ENCODE peak calls at places on chromosomes 4 and X, in ten cellular contexts. One of them, this sample, is unnamed.

GRCh38 chrX:21926116-21926515 is 14.4 kb upstream of the SMS start:
- DNase-seq in sigmoid colon: no peak
- DNase-seq in progenitor cell of endocrine pancreas: no peak
- DNase-seq in endodermal cell: no peak
- DNase-seq in CD8-positive, alpha-beta T cell: no peak
- DNase-seq in esophagus squamous epithelium: no peak
- DNase-seq in testis: no peak
- DNase-seq in HFF-Myc: no peak
- DNase-seq in astrocyte of the spinal cord: no peak
- DNase-seq in neural progenitor cell: no peak
- DNase-seq in this sample: no peak

GRCh38 chrX:16587776-16588175 is 62.2 kb upstream of the S100G start:
- DNase-seq in astrocyte of the spinal cord: no peak
- DNase-seq in testis: no peak
- DNase-seq in esophagus squamous epithelium: no peak
- DNase-seq in endodermal cell: no peak
- DNase-seq in sigmoid colon: no peak
- DNase-seq in progenitor cell of endocrine pancreas: no peak
- DNase-seq in neural progenitor cell: no peak
- DNase-seq in CD8-positive, alpha-beta T cell: no peak
- DNase-seq in HFF-Myc: no peak
- DNase-seq in this sample: no peak

GRCh38 chr4:74038161-74039064 is at the start of gene CXCL3:
- DNase-seq in testis: peak; percentile 67
- DNase-seq in CD8-positive, alpha-beta T cell: no peak
- DNase-seq in neural progenitor cell: peak; percentile 84
- DNase-seq in endodermal cell: peak; percentile 89
- DNase-seq in progenitor cell of endocrine pancreas: peak; percentile 61
- DNase-seq in sigmoid colon: peak; percentile 79
- DNase-seq in astrocyte of the spinal cord: peak; percentile 73
- DNase-seq in esophagus squamous epithelium: no peak
- DNase-seq in HFF-Myc: no peak
- DNase-seq in this sample: peak; percentile 81

GRCh38 chrX:130144509-130144908 is 21.1 kb downstream of the AIFM1 start:
- DNase-seq in endodermal cell: no peak
- DNase-seq in sigmoid colon: no peak
- DNase-seq in progenitor cell of endocrine pancreas: no peak
- DNase-seq in HFF-Myc: no peak
- DNase-seq in neural progenitor cell: no peak
- DNase-seq in astrocyte of the spinal cord: no peak
- DNase-seq in CD8-positive, alpha-beta T cell: no peak
- DNase-seq in esophagus squamous epithelium: no peak
- DNase-seq in testis: no peak
- DNase-seq in this sample: no peak

GRCh38 chr4:88027611-88028608 is 20.5 kb downstream of the PKD2 start:
- DNase-seq in sigmoid colon: no peak
- DNase-seq in CD8-positive, alpha-beta T cell: no peak
- DNase-seq in HFF-Myc: no peak
- DNase-seq in progenitor cell of endocrine pancreas: no peak
- DNase-seq in astrocyte of the spinal cord: peak; percentile 84
- DNase-seq in testis: no peak
- DNase-seq in neural progenitor cell: no peak
- DNase-seq in esophagus squamous epithelium: no peak
- DNase-seq in endodermal cell: no peak
- DNase-seq in this sample: no peak

GRCh38 chrX:106898462-106898861 is 4.7 kb downstream of the RIPPLY1 start:
- DNase-seq in CD8-positive, alpha-beta T cell: no peak
- DNase-seq in testis: peak; percentile 18
- DNase-seq in esophagus squamous epithelium: no peak
- DNase-seq in neural progenitor cell: peak; percentile 68
- DNase-seq in sigmoid colon: no peak
- DNase-seq in astrocyte of the spinal cord: peak; percentile 58
- DNase-seq in HFF-Myc: peak; percentile 24
- DNase-seq in endodermal cell: no peak
- DNase-seq in progenitor cell of endocrine pancreas: no peak
- DNase-seq in this sample: no peak

GRCh38 chrX:136872091-136872700 is 8.3 kb downstream of the RBMX start:
- DNase-seq in esophagus squamous epithelium: no peak
- DNase-seq in HFF-Myc: no peak
- DNase-seq in sigmoid colon: no peak
- DNase-seq in neural progenitor cell: no peak
- DNase-seq in astrocyte of the spinal cord: no peak
- DNase-seq in progenitor cell of endocrine pancreas: no peak
- DNase-seq in endodermal cell: no peak
- DNase-seq in CD8-positive, alpha-beta T cell: no peak
- DNase-seq in testis: no peak
- DNase-seq in this sample: no peak

GRCh38 chr4:2595436-2595835 is 59.0 kb downstream of the FAM193A start:
- DNase-seq in HFF-Myc: no peak
- DNase-seq in astrocyte of the spinal cord: no peak
- DNase-seq in endodermal cell: no peak
- DNase-seq in sigmoid colon: no peak
- DNase-seq in testis: no peak
- DNase-seq in progenitor cell of endocrine pancreas: no peak
- DNase-seq in esophagus squamous epithelium: no peak
- DNase-seq in CD8-positive, alpha-beta T cell: no peak
- DNase-seq in neural progenitor cell: no peak
- DNase-seq in this sample: no peak

GRCh38 chr4:17335371-17335770 is 176.5 kb downstream of the QDPR start:
- DNase-seq in progenitor cell of endocrine pancreas: no peak
- DNase-seq in endodermal cell: no peak
- DNase-seq in neural progenitor cell: no peak
- DNase-seq in esophagus squamous epithelium: no peak
- DNase-seq in CD8-positive, alpha-beta T cell: no peak
- DNase-seq in astrocyte of the spinal cord: no peak
- DNase-seq in sigmoid colon: no peak
- DNase-seq in testis: no peak
- DNase-seq in HFF-Myc: no peak
- DNase-seq in this sample: no peak

GRCh38 chr4:138697771-138698170 is 317.8 kb upstream of the NOCT start:
- DNase-seq in CD8-positive, alpha-beta T cell: no peak
- DNase-seq in endodermal cell: no peak
- DNase-seq in neural progenitor cell: no peak
- DNase-seq in testis: no peak
- DNase-seq in HFF-Myc: no peak
- DNase-seq in progenitor cell of endocrine pancreas: no peak
- DNase-seq in sigmoid colon: no peak
- DNase-seq in astrocyte of the spinal cord: no peak
- DNase-seq in esophagus squamous epithelium: no peak
- DNase-seq in this sample: no peak

GRCh38 chrX:64894454-64895038 is 81.7 kb downstream of the ZC4H2 start:
- DNase-seq in sigmoid colon: no peak
- DNase-seq in testis: peak; percentile 52
- DNase-seq in endodermal cell: peak; percentile 84
- DNase-seq in esophagus squamous epithelium: no peak
- DNase-seq in astrocyte of the spinal cord: no peak
- DNase-seq in progenitor cell of endocrine pancreas: peak; percentile 14
- DNase-seq in CD8-positive, alpha-beta T cell: no peak
- DNase-seq in HFF-Myc: no peak
- DNase-seq in neural progenitor cell: peak; percentile 69
- DNase-seq in this sample: no peak

GRCh38 chrX:96909291-96909690 is 25.6 kb downstream of the RPA4 start:
- DNase-seq in sigmoid colon: no peak
- DNase-seq in esophagus squamous epithelium: no peak
- DNase-seq in endodermal cell: no peak
- DNase-seq in CD8-positive, alpha-beta T cell: no peak
- DNase-seq in testis: no peak
- DNase-seq in astrocyte of the spinal cord: peak; percentile 51
- DNase-seq in HFF-Myc: no peak
- DNase-seq in neural progenitor cell: no peak
- DNase-seq in progenitor cell of endocrine pancreas: no peak
- DNase-seq in this sample: no peak

GRCh38 chr4:81504685-81505598 is 33.2 kb upstream of the RASGEF1B start:
- DNase-seq in endodermal cell: no peak
- DNase-seq in esophagus squamous epithelium: peak; percentile 23
- DNase-seq in astrocyte of the spinal cord: no peak
- DNase-seq in neural progenitor cell: no peak
- DNase-seq in CD8-positive, alpha-beta T cell: peak; percentile 40
- DNase-seq in testis: peak; percentile 63
- DNase-seq in progenitor cell of endocrine pancreas: no peak
- DNase-seq in HFF-Myc: no peak
- DNase-seq in sigmoid colon: peak; percentile 86
- DNase-seq in this sample: no peak

GRCh38 chr4:182306792-182307507 is 63.7 kb downstream of the TENM3 start:
- DNase-seq in progenitor cell of endocrine pancreas: no peak
- DNase-seq in endodermal cell: no peak
- DNase-seq in testis: no peak
- DNase-seq in CD8-positive, alpha-beta T cell: no peak
- DNase-seq in astrocyte of the spinal cord: peak; percentile 36
- DNase-seq in sigmoid colon: no peak
- DNase-seq in HFF-Myc: no peak
- DNase-seq in esophagus squamous epithelium: no peak
- DNase-seq in neural progenitor cell: no peak
- DNase-seq in this sample: no peak

GRCh38 chrX:153926863-153927685 is 1.0 kb upstream of the ARHGAP4 start:
- DNase-seq in CD8-positive, alpha-beta T cell: peak; percentile 53
- DNase-seq in HFF-Myc: no peak
- DNase-seq in sigmoid colon: peak; percentile 80
- DNase-seq in progenitor cell of endocrine pancreas: no peak
- DNase-seq in testis: peak; percentile 32
- DNase-seq in esophagus squamous epithelium: peak; percentile 31
- DNase-seq in neural progenitor cell: peak; percentile 31
- DNase-seq in astrocyte of the spinal cord: no peak
- DNase-seq in endodermal cell: no peak
- DNase-seq in this sample: no peak

GRCh38 chr4:80434238-80434637 is 98.7 kb downstream of the CFAP299 start:
- DNase-seq in sigmoid colon: no peak
- DNase-seq in endodermal cell: no peak
- DNase-seq in progenitor cell of endocrine pancreas: no peak
- DNase-seq in astrocyte of the spinal cord: peak; percentile 57
- DNase-seq in neural progenitor cell: no peak
- DNase-seq in HFF-Myc: no peak
- DNase-seq in testis: no peak
- DNase-seq in esophagus squamous epithelium: no peak
- DNase-seq in CD8-positive, alpha-beta T cell: no peak
- DNase-seq in this sample: no peak

GRCh38 chr4:48184891-48185290 is 50.8 kb upstream of the TXK start:
- DNase-seq in progenitor cell of endocrine pancreas: no peak
- DNase-seq in testis: no peak
- DNase-seq in neural progenitor cell: no peak
- DNase-seq in astrocyte of the spinal cord: peak; percentile 58
- DNase-seq in HFF-Myc: no peak
- DNase-seq in esophagus squamous epithelium: no peak
- DNase-seq in sigmoid colon: no peak
- DNase-seq in endodermal cell: no peak
- DNase-seq in CD8-positive, alpha-beta T cell: no peak
- DNase-seq in this sample: no peak

GRCh38 chrX:33741807-33742206 is 390.3 kb downstream of the FAM47A start:
- DNase-seq in sigmoid colon: peak; percentile 27
- DNase-seq in testis: peak; percentile 48
- DNase-seq in endodermal cell: peak; percentile 77
- DNase-seq in esophagus squamous epithelium: no peak
- DNase-seq in CD8-positive, alpha-beta T cell: no peak
- DNase-seq in neural progenitor cell: no peak
- DNase-seq in astrocyte of the spinal cord: no peak
- DNase-seq in HFF-Myc: no peak
- DNase-seq in progenitor cell of endocrine pancreas: no peak
- DNase-seq in this sample: no peak

DNA sequence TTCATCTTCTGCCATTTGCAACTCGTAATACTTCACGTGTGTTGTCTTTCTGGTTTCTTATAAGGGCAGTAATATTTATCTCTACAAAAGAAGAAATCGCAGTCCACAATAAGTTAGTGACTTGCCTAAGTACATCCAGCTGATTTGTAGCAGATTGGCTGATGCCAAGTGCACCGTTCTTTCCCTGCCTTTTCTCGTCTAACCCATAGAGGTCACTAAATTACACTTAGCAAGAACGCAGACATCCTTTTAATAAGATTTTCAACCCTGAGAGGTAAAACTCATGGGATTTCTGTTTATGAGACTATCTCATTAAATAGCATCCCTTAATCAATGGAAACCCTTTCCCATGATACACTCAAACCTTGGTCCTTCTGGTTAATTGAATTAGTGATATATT is 408.6 kb upstream of the ACTRT1 start:
- DNase-seq in CD8-positive, alpha-beta T cell: no peak
- DNase-seq in neural progenitor cell: peak; percentile 10
- DNase-seq in HFF-Myc: no peak
- DNase-seq in endodermal cell: peak; percentile 45
- DNase-seq in esophagus squamous epithelium: no peak
- DNase-seq in testis: no peak
- DNase-seq in progenitor cell of endocrine pancreas: no peak
- DNase-seq in astrocyte of the spinal cord: no peak
- DNase-seq in sigmoid colon: no peak
- DNase-seq in this sample: no peak
- TF ChIP-seq CTCF in CD8-positive, alpha-beta T cell: no peak
- TF ChIP-seq CTCF in neural progenitor cell: peak; percentile 40
- TF ChIP-seq CTCF in HFF-Myc: no peak
- TF ChIP-seq CTCF in endodermal cell: peak; percentile 70
- TF ChIP-seq CTCF in esophagus squamous epithelium: no peak
- TF ChIP-seq CTCF in testis: no peak
- TF ChIP-seq CTCF in progenitor cell of endocrine pancreas: peak; percentile 30
- TF ChIP-seq CTCF in astrocyte of the spinal cord: no peak
- TF ChIP-seq CTCF in sigmoid colon: no peak
- TF ChIP-seq CTCF in this sample: peak; percentile 25

GRCh38 chrX:138756234-138756633 is 44.7 kb upstream of the FGF13 start:
- DNase-seq in testis: peak; percentile 56
- DNase-seq in sigmoid colon: no peak
- DNase-seq in HFF-Myc: no peak
- DNase-seq in esophagus squamous epithelium: no peak
- DNase-seq in neural progenitor cell: peak; percentile 73
- DNase-seq in CD8-positive, alpha-beta T cell: no peak
- DNase-seq in progenitor cell of endocrine pancreas: peak; percentile 24
- DNase-seq in astrocyte of the spinal cord: peak; percentile 57
- DNase-seq in endodermal cell: peak; percentile 85
- DNase-seq in this sample: no peak
- TF ChIP-seq CTCF in testis: no peak
- TF ChIP-seq CTCF in sigmoid colon: no peak
- TF ChIP-seq CTCF in HFF-Myc: no peak
- TF ChIP-seq CTCF in esophagus squamous epithelium: no peak
- TF ChIP-seq CTCF in neural progenitor cell: peak; percentile 54
- TF ChIP-seq CTCF in CD8-positive, alpha-beta T cell: no peak
- TF ChIP-seq CTCF in progenitor cell of endocrine pancreas: peak; percentile 55
- TF ChIP-seq CTCF in astrocyte of the spinal cord: peak; percentile 26
- TF ChIP-seq CTCF in endodermal cell: peak; percentile 78
- TF ChIP-seq CTCF in this sample: no peak

DNA sequence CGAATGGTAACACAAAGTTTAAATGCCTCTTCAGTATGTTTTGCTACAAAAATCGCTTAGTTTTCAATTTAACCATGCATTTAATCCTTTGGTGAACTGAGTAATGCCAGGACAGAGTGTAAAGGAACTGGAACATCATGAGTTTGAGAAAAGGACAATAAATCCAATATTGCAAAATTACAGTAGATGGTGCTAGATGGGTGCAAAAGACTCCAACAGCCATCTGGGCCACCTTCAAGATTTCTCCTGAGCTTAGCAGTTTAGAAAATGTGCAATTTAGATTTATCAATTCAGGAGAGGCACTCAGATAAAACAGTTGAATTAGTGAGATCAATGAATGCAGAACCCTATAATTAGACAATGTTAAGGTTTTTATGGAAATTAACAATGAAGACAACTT is 33.2 kb upstream of the MID1IP1 start:
- DNase-seq in neural progenitor cell: no peak
- DNase-seq in testis: peak; percentile 14
- DNase-seq in esophagus squamous epithelium: no peak
- DNase-seq in sigmoid colon: no peak
- DNase-seq in progenitor cell of endocrine pancreas: no peak
- DNase-seq in CD8-positive, alpha-beta T cell: no peak
- DNase-seq in HFF-Myc: no peak
- DNase-seq in endodermal cell: no peak
- DNase-seq in astrocyte of the spinal cord: peak; percentile 13
- DNase-seq in this sample: no peak
- TF ChIP-seq CTCF in neural progenitor cell: no peak
- TF ChIP-seq CTCF in testis: no peak
- TF ChIP-seq CTCF in esophagus squamous epithelium: no peak
- TF ChIP-seq CTCF in sigmoid colon: peak; percentile 29
- TF ChIP-seq CTCF in progenitor cell of endocrine pancreas: no peak
- TF ChIP-seq CTCF in CD8-positive, alpha-beta T cell: peak; percentile 37
- TF ChIP-seq CTCF in HFF-Myc: peak; percentile 7
- TF ChIP-seq CTCF in endodermal cell: no peak
- TF ChIP-seq CTCF in astrocyte of the spinal cord: no peak
- TF ChIP-seq CTCF in this sample: peak; percentile 80

GRCh38 chr4:6427439-6428090 is 44.8 kb downstream of the PPP2R2C start:
- DNase-seq in sigmoid colon: no peak
- DNase-seq in astrocyte of the spinal cord: no peak
- DNase-seq in endodermal cell: peak; percentile 61
- DNase-seq in esophagus squamous epithelium: no peak
- DNase-seq in progenitor cell of endocrine pancreas: no peak
- DNase-seq in neural progenitor cell: peak; percentile 59
- DNase-seq in testis: no peak
- DNase-seq in CD8-positive, alpha-beta T cell: no peak
- DNase-seq in HFF-Myc: no peak
- DNase-seq in this sample: peak; percentile 57
- TF ChIP-seq CTCF in sigmoid colon: no peak
- TF ChIP-seq CTCF in astrocyte of the spinal cord: no peak
- TF ChIP-seq CTCF in endodermal cell: peak; percentile 64
- TF ChIP-seq CTCF in esophagus squamous epithelium: no peak
- TF ChIP-seq CTCF in progenitor cell of endocrine pancreas: peak; percentile 9
- TF ChIP-seq CTCF in neural progenitor cell: peak; percentile 54
- TF ChIP-seq CTCF in testis: no peak
- TF ChIP-seq CTCF in CD8-positive, alpha-beta T cell: no peak
- TF ChIP-seq CTCF in HFF-Myc: no peak
- TF ChIP-seq CTCF in this sample: no peak

This sample was measured in chondrocyte.